ENCODE peak calls at places on chromosomes 2 and 18, in eight cellular contexts. Q is GM12864, U is kidney epithelial cell, Y is MCF 10A, C is D721Med, A is RWPE1, H is A549, S is ascending aorta. O is an unnamed sample.
A peak's percentile ranks its signal among the peaks of the same experiment; 100 is the strongest.

GRCh38 chr2:140863713-140864112 is 1267.1 kb downstream of the LRP1B start:
- DNase-seq in Y (peak; percentile 69), A (peak; percentile 20), S (no peak), C (no peak), U (peak; percentile 21), H (peak; percentile 74), Q (peak; percentile 3), O (no peak)

GRCh38 chr2:101328474-101329007 is 20.0 kb upstream of the RNF149 start:
- DNase-seq in Q (no peak), Y (peak; percentile 16), H (no peak), C (no peak), A (peak; percentile 52), U (no peak), S (no peak), O (no peak)

GRCh38 chr2:189783451-189783926 is 650 bp downstream of the ORMDL1 start:
- DNase-seq in S (no peak), U (no peak), C (no peak), Y (no peak), Q (no peak), A (peak; percentile 24), H (no peak), O (no peak)

GRCh38 chr2:58569460-58570185 is 328.5 kb upstream of the FANCL start:
- DNase-seq in U (no peak), S (no peak), Y (peak; percentile 41), H (no peak), Q (peak; percentile 18), C (no peak), A (peak; percentile 20), O (no peak)

GRCh38 chr2:201852878-201853415 is 46.6 kb downstream of the CDK15 start:
- DNase-seq in A (peak; percentile 57), C (no peak), Y (peak; percentile 39), S (no peak), Q (no peak), U (no peak), H (peak; percentile 22), O (no peak)

GRCh38 chr18:62585274-62586147 is 62.7 kb downstream of the ZCCHC2 start:
- DNase-seq in Y (no peak), C (no peak), U (no peak), H (no peak), A (no peak), S (no peak), Q (no peak), O (no peak)

GRCh38 chr2:225100856-225101294 is 58.6 kb upstream of the DOCK10 start:
- DNase-seq in C (no peak), H (peak; percentile 91), U (peak; percentile 71), A (peak; percentile 84), Q (no peak), S (no peak), Y (peak; percentile 73), O (no peak)

GRCh38 chr2:54942373-54942772 is 107.9 kb downstream of the RTN4 start:
- DNase-seq in U (no peak), S (no peak), H (no peak), Y (no peak), Q (no peak), A (no peak), C (no peak), O (no peak)

GRCh38 chr2:120601566-120601965 is 134.1 kb upstream of the GLI2 start:
- DNase-seq in A (no peak), Q (no peak), C (no peak), U (no peak), H (no peak), Y (no peak), S (no peak), O (no peak)

GRCh38 chr2:120600786-120601185 is 134.9 kb upstream of the GLI2 start:
- DNase-seq in U (no peak), Y (no peak), A (no peak), H (no peak), S (no peak), Q (no peak), C (no peak), O (no peak)

GRCh38 chr2:120600335-120600734 is 135.3 kb upstream of the GLI2 start:
- DNase-seq in Q (no peak), U (no peak), S (no peak), Y (no peak), C (no peak), A (no peak), H (no peak), O (no peak)

GRCh38 chr2:120604767-120605166 is 130.9 kb upstream of the GLI2 start:
- DNase-seq in Q (no peak), U (no peak), Y (no peak), H (no peak), C (no peak), A (no peak), S (no peak), O (no peak)

DNA sequence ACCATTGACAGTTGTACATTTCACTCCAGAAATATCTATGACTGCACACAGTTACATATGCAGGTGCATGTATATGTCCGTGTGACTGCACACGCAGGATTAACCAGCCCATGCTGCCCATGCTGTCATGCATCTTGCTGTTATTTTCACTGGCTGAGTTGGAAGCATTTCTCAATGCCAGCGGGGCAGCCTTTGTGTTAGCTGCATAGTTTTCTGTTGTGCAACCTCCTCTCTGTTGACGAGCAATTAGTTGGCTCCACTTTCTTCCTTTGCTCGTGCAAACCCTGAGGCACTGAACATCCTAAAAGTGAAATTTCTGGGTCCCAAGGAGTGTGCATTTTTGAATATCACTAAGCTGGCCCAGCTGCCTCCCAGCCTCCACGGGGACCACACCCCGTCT is 133.4 kb upstream of the GLI2 start:
- DNase-seq in C (no peak), H (no peak), Y (peak; percentile 83), S (no peak), Q (no peak), U (no peak), A (peak; percentile 23), O (no peak)
- TF ChIP-seq CTCF in C (no peak), H (no peak), Y (no peak), S (no peak), Q (no peak), U (no peak), A (no peak), O (no peak)

GRCh38 chr2:9573840-9574239 is 18.2 kb upstream of the ADAM17 start:
- DNase-seq in S (no peak), U (no peak), Y (no peak), H (no peak), C (no peak), A (no peak), Q (no peak), O (no peak)

GRCh38 chr2:9573013-9573708 is 17.5 kb upstream of the ADAM17 start:
- DNase-seq in A (no peak), Q (no peak), H (no peak), U (no peak), C (no peak), Y (no peak), S (no peak), O (no peak)

GRCh38 chr2:9565436-9566153 is 10.0 kb upstream of the ADAM17 start:
- DNase-seq in H (peak; percentile 85), S (peak; percentile 96), A (peak; percentile 78), U (peak; percentile 91), Y (peak; percentile 94), C (no peak), Q (no peak), O (no peak)

GRCh38 chr2:9574314-9574713 is 18.7 kb upstream of the ADAM17 start:
- DNase-seq in Q (no peak), A (no peak), S (no peak), U (no peak), H (no peak), C (no peak), Y (no peak), O (no peak)

DNA sequence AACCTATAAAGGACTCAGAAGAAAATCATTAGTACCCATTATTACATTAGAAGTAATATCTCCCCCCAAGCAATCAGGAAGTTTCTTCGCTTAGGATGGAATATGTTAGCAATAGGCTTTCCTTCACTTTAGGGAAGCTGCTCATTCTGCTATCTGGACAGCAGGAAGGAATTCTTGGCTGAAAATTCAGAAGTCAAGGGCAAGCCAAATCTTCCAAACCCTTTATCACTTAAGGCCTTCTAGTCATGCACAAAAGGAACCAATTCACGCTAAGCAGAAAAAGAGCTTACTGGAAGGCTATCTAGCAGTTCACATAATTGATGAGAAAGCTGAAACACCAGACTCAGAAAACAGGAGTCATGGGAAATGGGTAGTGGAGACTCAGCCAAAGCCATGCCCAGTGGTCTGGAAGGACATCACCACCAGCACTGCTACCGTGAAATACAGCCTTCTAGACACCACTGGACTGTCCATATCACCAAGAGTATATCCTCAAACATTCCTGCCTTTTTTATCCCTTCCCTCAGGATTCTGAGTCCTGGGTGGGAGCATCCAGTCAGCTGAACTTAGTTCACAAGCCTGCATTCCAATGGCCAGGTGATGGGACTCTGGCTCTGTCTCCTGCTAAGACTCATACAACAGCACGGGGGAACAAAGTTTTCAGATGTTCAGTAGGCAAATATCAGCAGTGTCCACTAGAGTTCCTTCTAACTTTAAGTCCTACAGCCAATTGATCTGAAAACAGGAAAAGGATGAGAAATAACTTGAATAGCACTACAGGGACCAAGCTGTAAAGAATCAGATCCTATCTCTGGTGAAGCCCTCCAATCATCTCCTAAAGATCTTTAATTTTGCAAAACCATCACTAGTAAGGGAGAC is 14.8 kb upstream of the ADAM17 start:
- DNase-seq in H (no peak), S (no peak), U (no peak), Q (no peak), A (no peak), C (no peak), Y (no peak), O (no peak)
- TF ChIP-seq CTCF in H (peak; percentile 10), S (no peak), U (no peak), Q (peak; percentile 12), A (no peak), C (no peak), Y (no peak), O (no peak)

GRCh38 chr2:241049739-241050623 is 51.6 kb downstream of the SNED1 start:
- DNase-seq in Q (no peak), H (no peak), U (no peak), C (no peak), S (no peak), Y (no peak), A (no peak), O (peak; percentile 84)
- TF ChIP-seq CTCF in Q (no peak), H (no peak), U (no peak), C (no peak), S (no peak), Y (no peak), A (no peak), O (no peak)

GRCh38 chr2:29013046-29013780 is 32.1 kb downstream of the TOGARAM2 start:
- DNase-seq in Q (no peak), Y (peak; percentile 22), S (no peak), A (peak; percentile 18), U (no peak), H (peak; percentile 40), C (no peak), O (no peak)

GRCh38 chr2:29015701-29016470 is 34.8 kb downstream of the TOGARAM2 start:
- DNase-seq in S (no peak), C (no peak), U (no peak), H (no peak), Y (no peak), A (no peak), Q (no peak), O (no peak)

GRCh38 chr2:29014331-29014730 is 33.2 kb downstream of the TOGARAM2 start:
- DNase-seq in H (no peak), A (no peak), Y (no peak), Q (no peak), U (no peak), S (no peak), C (no peak), O (no peak)

GRCh38 chr2:29016500-29016899 is 35.4 kb downstream of the TOGARAM2 start:
- DNase-seq in Y (no peak), Q (no peak), U (no peak), A (no peak), H (no peak), S (no peak), C (no peak), O (no peak)

DNA sequence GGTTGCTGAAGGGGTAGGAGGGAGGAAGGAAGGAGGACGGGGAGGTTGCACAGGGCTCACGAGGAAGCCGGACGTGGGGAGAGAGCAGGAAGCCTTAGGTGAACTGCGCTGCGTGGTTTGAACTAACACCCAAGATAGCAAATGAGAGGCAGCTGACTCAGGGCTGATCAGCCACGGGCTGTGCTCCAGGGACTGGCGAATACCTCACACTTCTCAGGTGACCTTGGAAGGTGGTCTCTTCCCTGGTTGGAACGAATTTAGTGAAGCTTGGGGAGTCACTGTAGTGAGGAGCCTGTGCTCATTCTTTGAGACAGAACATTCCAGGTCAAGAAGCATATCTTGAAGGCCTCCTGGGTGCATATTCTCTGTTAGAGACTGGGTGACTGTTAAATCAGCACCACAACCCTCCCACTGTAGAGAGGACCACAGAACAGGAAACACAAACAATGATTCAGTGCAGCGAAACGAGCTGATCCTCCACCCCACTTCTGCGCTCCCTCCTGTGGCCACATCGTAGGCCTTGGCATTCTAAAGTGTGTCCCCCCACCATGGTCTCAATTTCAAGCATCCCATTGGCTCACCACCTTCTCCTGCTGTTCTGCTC is 33.8 kb downstream of the TOGARAM2 start:
- DNase-seq in Y (peak; percentile 33), C (no peak), U (no peak), A (no peak), Q (no peak), S (no peak), H (no peak), O (no peak)
- TF ChIP-seq CTCF in Y (no peak), C (no peak), U (peak; percentile 23), A (no peak), Q (no peak), S (no peak), H (no peak), O (no peak)

O was measured in nephron progenitor cell.